ENCODE peak calls at places on chromosomes 12 and 14, in eight cellular contexts. S is mucosa of gallbladder; C is caudate nucleus; J is neural crest cell; T is stimulated activated CD4-positive, alpha-beta T cell treated with anti-CD3 and anti-CD28 coated beads, Interleukin-12 subunit alpha, Interleukin-12 subunit beta, amount 100 ng/mL, for 24 hours; Z is prostate gland; M is AML-193; I is fibroblast of lung. P is an unnamed sample.

GRCh38 chr14:80003138-80003537 is 208.2 kb downstream of the DIO2 start:
- DNase-seq in J (no peak), M (no peak), S (no peak), I (peak), T (no peak), Z (peak), C (no peak), P (no peak)

GRCh38 chr14:23638414-23639047 is 2.4 kb downstream of the DHRS2 start:
- DNase-seq in M (no peak), S (no peak), J (no peak), I (no peak), T (no peak), C (no peak), Z (no peak), P (no peak)

GRCh38 chr14:81192594-81192993 is 28.2 kb downstream of the GTF2A1 start:
- DNase-seq in I (no peak), J (no peak), S (no peak), Z (no peak), M (no peak), T (no peak), C (no peak), P (no peak)

GRCh38 chr12:94649349-94650142 is 811 bp downstream of the TMCC3 start:
- DNase-seq in C (peak), J (peak), Z (peak), S (no peak), T (no peak), M (no peak), I (peak), P (no peak)

GRCh38 chr14:100531152-100531551 is 56.1 kb downstream of the BEGAIN start:
- DNase-seq in M (no peak), Z (no peak), S (peak), T (no peak), J (no peak), C (no peak), I (no peak), P (no peak)

GRCh38 chr14:96634481-96634880 is 132.3 kb downstream of the PAPOLA start:
- DNase-seq in T (no peak), J (no peak), M (no peak), C (no peak), I (no peak), S (peak), Z (no peak), P (no peak)

GRCh38 chr12:102480401-102480800 is at the start of gene IGF1:
- DNase-seq in M (peak), Z (no peak), J (no peak), T (no peak), I (peak), C (no peak), S (no peak), P (peak)

GRCh38 chr14:67420102-67420739 is 8.3 kb upstream of the PLEK2 start:
- DNase-seq in M (peak), T (no peak), S (no peak), I (no peak), J (no peak), Z (no peak), C (no peak), P (no peak)

GRCh38 chr12:93050026-93050747 is 121.1 kb upstream of the EEA1 start:
- DNase-seq in M (no peak), S (no peak), T (no peak), J (no peak), Z (no peak), I (peak), C (no peak), P (peak)

GRCh38 chr14:89352976-89353817 is 63.8 kb downstream of the FOXN3 start:
- DNase-seq in T (no peak), C (no peak), S (no peak), J (no peak), I (no peak), Z (no peak), M (no peak), P (no peak)

GRCh38 chr12:76020731-76021672 is 10.6 kb downstream of the PHLDA1 start:
- DNase-seq in I (peak), J (no peak), S (no peak), M (peak), T (no peak), C (no peak), Z (no peak), P (peak)

GRCh38 chr14:102015045-102015685 is 50.8 kb downstream of the DYNC1H1 start:
- DNase-seq in I (no peak), M (no peak), C (no peak), J (no peak), S (no peak), Z (no peak), T (no peak), P (no peak)

GRCh38 chr14:93536945-93537344 is 106.2 kb downstream of the UNC79 start:
- DNase-seq in S (no peak), C (no peak), Z (no peak), I (no peak), J (no peak), T (no peak), M (peak), P (no peak)

GRCh38 chr14:96053600-96054381 is 14.6 kb downstream of the C14orf132 start:
- DNase-seq in I (peak), J (no peak), C (peak), M (no peak), T (no peak), S (peak), Z (no peak), P (peak)

GRCh38 chr12:34294671-34295365 is 272.5 kb downstream of the ALG10 start:
- DNase-seq in Z (no peak), J (no peak), M (no peak), C (no peak), I (no peak), T (no peak), S (no peak), P (no peak)

GRCh38 chr14:59013672-59014298 is 174.7 kb upstream of the DAAM1 start:
- DNase-seq in T (no peak), I (peak), J (no peak), C (no peak), M (no peak), Z (no peak), S (no peak), P (peak)

GRCh38 chr14:63460594-63461132 is 82.5 kb downstream of the PPP2R5E start:
- DNase-seq in Z (no peak), S (no peak), J (no peak), C (no peak), M (no peak), I (no peak), T (no peak), P (no peak)

GRCh38 chr12:16076553-16076952 is 165.4 kb downstream of the DERA start:
- DNase-seq in J (no peak), T (no peak), S (peak), Z (no peak), M (peak), I (no peak), C (no peak), P (no peak)

GRCh38 chr14:102230481-102231210 is 74.3 kb downstream of the MOK start:
- DNase-seq in C (no peak), J (no peak), M (no peak), T (no peak), Z (no peak), S (no peak), I (no peak), P (no peak)

GRCh38 chr14:91059576-91060471 is 617 bp downstream of the RPS6KA5 start:
- DNase-seq in Z (peak), I (no peak), M (peak), J (peak), C (peak), S (peak), T (peak), P (no peak)

P was measured in astrocyte of the cerebellum.